ENCODE peak calls at places on chromosomes 6 and 20, in seven cellular contexts. S is stimulated activated CD4-positive, alpha-beta T cell treated with anti-CD3 and anti-CD28 coated beads, TNF-alpha, amount 100 ng/mL, for 4 hours; A is NCI-H2081 treated with DMSO at 0.1 percent for 48 hours; Q is non-pigmented ciliary epithelial cell; I is iPS-NIHi11; Y is ACHN; C is activated naive CD8-positive, alpha-beta T cell treated with anti-CD3 and anti-CD28 coated beads, Interleukin-2, amount 50 U/mL, for 16 hours. T is an unnamed sample.

GRCh38 chr20:3111995-3112394 is 27.5 kb upstream of the AVP start:
- DNase-seq in Y (no peak), S (no peak), A (no peak), I (no peak), Q (no peak), C (no peak), T (no peak)

GRCh38 chr6:41939091-41939847 is 2.3 kb downstream of the CCND3 start:
- DNase-seq in A (no peak), Q (no peak), C (no peak), I (peak; percentile 64), Y (no peak), S (no peak), T (no peak)

GRCh38 chr6:150395388-150396009 is 26.7 kb downstream of the IYD start:
- DNase-seq in Q (no peak), I (peak; percentile 75), Y (peak; percentile 61), C (no peak), A (no peak), S (no peak), T (peak; percentile 65)

GRCh38 chr6:119445666-119446622 is 96.4 kb upstream of the MAN1A1 start:
- DNase-seq in I (no peak), A (no peak), C (no peak), Q (peak; percentile 68), Y (no peak), S (no peak), T (no peak)

GRCh38 chr6:38909020-38909730 is 139.4 kb upstream of the GLP1R start:
- DNase-seq in Q (no peak), Y (no peak), C (no peak), A (no peak), I (no peak), S (no peak), T (no peak)

GRCh38 chr6:41712651-41713103 is 22.7 kb downstream of the TFEB start:
- DNase-seq in C (no peak), I (peak; percentile 42), Y (peak; percentile 74), S (no peak), A (no peak), Q (no peak), T (no peak)

GRCh38 chr6:14082771-14083170 is 34.8 kb upstream of the CD83 start:
- DNase-seq in Y (no peak), A (no peak), C (no peak), S (no peak), I (peak; percentile 39), Q (no peak), T (no peak)

GRCh38 chr6:7264686-7265384 is 48.2 kb downstream of the SSR1 start:
- DNase-seq in C (no peak), Q (no peak), Y (no peak), A (no peak), I (no peak), S (no peak), T (no peak)

GRCh38 chr20:53643031-53643832 is 49.6 kb upstream of the ZNF217 start:
- DNase-seq in Q (peak; percentile 63), Y (peak; percentile 69), C (peak; percentile 33), I (peak; percentile 30), S (peak; percentile 42), A (no peak), T (peak; percentile 67)

GRCh38 chr20:50129662-50130345 is 16.9 kb upstream of the UBE2V1 start:
- DNase-seq in C (no peak), I (peak; percentile 74), S (no peak), A (no peak), Q (no peak), Y (no peak), T (no peak)

GRCh38 chr6:150037526-150038201 is 12.3 kb upstream of the RAET1L start:
- DNase-seq in S (no peak), A (no peak), Q (no peak), Y (no peak), C (no peak), I (no peak), T (no peak)

GRCh38 chr20:46139243-46139889 is 21.3 kb downstream of the CD40 start:
- DNase-seq in I (no peak), S (no peak), Q (no peak), C (no peak), A (no peak), Y (no peak), T (no peak)

GRCh38 chr20:52047811-52048302 is 143.7 kb downstream of the ZFP64 start:
- DNase-seq in A (no peak), C (no peak), S (peak; percentile 0), Y (no peak), Q (peak; percentile 82), I (no peak), T (no peak)

GRCh38 chr6:85191656-85192055 is 258.2 kb upstream of the NT5E start:
- DNase-seq in S (no peak), I (no peak), Y (no peak), A (no peak), C (no peak), Q (no peak), T (no peak)

GRCh38 chr6:31576897-31577341 is 1.6 kb downstream of the TNF start:
- DNase-seq in Y (no peak), Q (no peak), A (no peak), S (no peak), I (no peak), C (no peak), T (no peak)